ENCODE peak calls at places on chromosomes 4 and X, in nine cellular contexts. C, Y, N, K, B, O, I, F and R are unnamed samples.
A peak's percentile ranks its signal among the peaks of the same experiment; 100 is the strongest.

GRCh38 chr4:86892639-86892965 is 380 bp upstream of the C4orf36 start:
- DNase-seq in C (no peak), Y (no peak), N (no peak), K (no peak), B (no peak), O (no peak), I (no peak), F (no peak), R (no peak)

GRCh38 chr4:16027626-16028025 is 56.2 kb downstream of the PROM1 start:
- DNase-seq in C (no peak), Y (no peak), N (no peak), K (no peak), B (no peak), O (no peak), I (no peak), F (no peak), R (no peak)

GRCh38 chr4:31175242-31175910 is 455.2 kb downstream of the PCDH7 start:
- DNase-seq in C (no peak), Y (peak; percentile 7), N (no peak), K (no peak), B (no peak), O (no peak), I (no peak), F (no peak), R (no peak)

GRCh38 chr4:6573986-6574746 is 823 bp upstream of the MAN2B2 start:
- DNase-seq in C (no peak), Y (no peak), N (no peak), K (no peak), B (no peak), O (no peak), I (no peak), F (no peak), R (no peak)

GRCh38 chr4:61319156-61319555 is 119.0 kb downstream of the ADGRL3 start:
- DNase-seq in C (no peak), Y (no peak), N (no peak), K (no peak), B (no peak), O (no peak), I (no peak), F (no peak), R (no peak)

GRCh38 chrX:19769467-19769866 is 117.9 kb downstream of the SH3KBP1 start:
- DNase-seq in C (no peak), Y (no peak), N (no peak), K (no peak), B (no peak), O (no peak), I (no peak), F (no peak), R (no peak)

GRCh38 chr4:110622841-110623709 is at the start of gene PITX2:
- DNase-seq in C (peak; percentile 37), Y (peak; percentile 89), N (peak; percentile 98), K (peak; percentile 67), B (peak; percentile 100), O (peak; percentile 67), I (no peak), F (peak; percentile 82), R (peak; percentile 70)

GRCh38 chr4:10625130-10625529 is 59.4 kb downstream of the CLNK start:
- DNase-seq in C (no peak), Y (no peak), N (peak; percentile 37), K (no peak), B (no peak), O (no peak), I (no peak), F (no peak), R (no peak)

GRCh38 chr4:142406051-142406549 is 440.0 kb downstream of the INPP4B start:
- DNase-seq in C (no peak), Y (no peak), N (peak; percentile 4), K (no peak), B (peak; percentile 72), O (no peak), I (no peak), F (no peak), R (no peak)

GRCh38 chr4:180234730-180235129 is 2008.5 kb upstream of the TENM3 start:
- DNase-seq in C (no peak), Y (no peak), N (no peak), K (no peak), B (peak; percentile 56), O (no peak), I (no peak), F (no peak), R (no peak)

GRCh38 chr4:125515016-125515415 is 200.3 kb downstream of the FAT4 start:
- DNase-seq in C (no peak), Y (no peak), N (no peak), K (no peak), B (no peak), O (no peak), I (no peak), F (no peak), R (no peak)

GRCh38 chrX:136999021-136999420 is 34.8 kb downstream of the GPR101 start:
- DNase-seq in C (no peak), Y (no peak), N (no peak), K (no peak), B (no peak), O (no peak), I (no peak), F (no peak), R (no peak)

GRCh38 chr4:155639674-155640529 is 26.7 kb upstream of the GUCY1A1 start:
- DNase-seq in C (no peak), Y (peak; percentile 59), N (no peak), K (no peak), B (no peak), O (no peak), I (no peak), F (no peak), R (no peak)

GRCh38 chr4:158261480-158261879 is 51.2 kb downstream of the TMEM144 start:
- DNase-seq in C (no peak), Y (no peak), N (no peak), K (no peak), B (no peak), O (no peak), I (no peak), F (no peak), R (no peak)

GRCh38 chr4:158255727-158256324 is 45.5 kb downstream of the TMEM144 start:
- DNase-seq in C (no peak), Y (peak; percentile 60), N (peak; percentile 64), K (no peak), B (no peak), O (no peak), I (no peak), F (no peak), R (no peak)

GRCh38 chr4:158254328-158254727 is 44.0 kb downstream of the TMEM144 start:
- DNase-seq in C (no peak), Y (no peak), N (no peak), K (no peak), B (no peak), O (no peak), I (no peak), F (no peak), R (no peak)

GRCh38 chr4:158259955-158260575 is 49.8 kb downstream of the TMEM144 start:
- DNase-seq in C (no peak), Y (peak; percentile 53), N (peak; percentile 40), K (no peak), B (no peak), O (no peak), I (no peak), F (no peak), R (no peak)
- TF ChIP-seq CTCF in C (peak; percentile 33), Y (no peak), N (peak; percentile 58), K (peak; percentile 5), B (peak; percentile 76), O (no peak), I (no peak), F (peak; percentile 25), R (no peak)

DNA sequence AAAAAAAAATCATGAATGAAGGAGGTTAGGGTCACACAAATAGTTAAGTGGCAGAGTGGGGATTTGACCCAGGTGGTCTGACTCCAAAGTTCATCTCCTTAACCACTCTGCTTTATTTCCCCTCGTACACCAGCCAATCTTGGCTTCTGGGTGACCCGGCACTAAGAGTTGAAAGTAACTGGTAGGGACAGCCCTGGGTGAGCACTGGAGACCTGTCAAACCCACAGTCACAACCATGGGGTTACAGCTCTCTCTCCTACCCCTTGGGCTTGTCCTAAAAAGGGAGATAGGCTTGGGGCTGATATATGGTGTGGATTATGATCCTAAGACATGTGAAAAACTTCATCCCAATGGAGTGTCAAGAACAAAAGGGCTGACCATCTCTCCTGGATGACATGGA is 12.5 kb downstream of the IGFBP7 start:
- DNase-seq in C (no peak), Y (no peak), N (no peak), K (no peak), B (no peak), O (no peak), I (no peak), F (no peak), R (no peak)
- H3K4me1 ChIP-seq in C (peaks cover 17% of the 10 kb centered on the region), Y (peaks cover 42% of the 10 kb centered on the region), N (peaks cover 30% of the 10 kb centered on the region), K (peaks cover 100% of the 10 kb centered on the region), B (no peaks in the 10 kb centered on the region), O (peaks cover 29% of the 10 kb centered on the region), I (no peaks in the 10 kb centered on the region), F (peaks cover 14% of the 10 kb centered on the region), R (peaks cover 91% of the 10 kb centered on the region)

GRCh38 chr4:21090098-21090666 is 389.9 kb downstream of the PACRGL start:
- DNase-seq in C (no peak), Y (no peak), N (no peak), K (no peak), B (no peak), O (no peak), I (no peak), F (no peak), R (no peak)
- H3K4me3 ChIP-seq in C (no peak overlapping the region), Y (no peak overlapping the region), N (no peak overlapping the region), K (no peak overlapping the region), B (no peak overlapping the region), O (no peak overlapping the region), I (no peak overlapping the region), F (no peak overlapping the region), R (no peak overlapping the region)

DNA sequence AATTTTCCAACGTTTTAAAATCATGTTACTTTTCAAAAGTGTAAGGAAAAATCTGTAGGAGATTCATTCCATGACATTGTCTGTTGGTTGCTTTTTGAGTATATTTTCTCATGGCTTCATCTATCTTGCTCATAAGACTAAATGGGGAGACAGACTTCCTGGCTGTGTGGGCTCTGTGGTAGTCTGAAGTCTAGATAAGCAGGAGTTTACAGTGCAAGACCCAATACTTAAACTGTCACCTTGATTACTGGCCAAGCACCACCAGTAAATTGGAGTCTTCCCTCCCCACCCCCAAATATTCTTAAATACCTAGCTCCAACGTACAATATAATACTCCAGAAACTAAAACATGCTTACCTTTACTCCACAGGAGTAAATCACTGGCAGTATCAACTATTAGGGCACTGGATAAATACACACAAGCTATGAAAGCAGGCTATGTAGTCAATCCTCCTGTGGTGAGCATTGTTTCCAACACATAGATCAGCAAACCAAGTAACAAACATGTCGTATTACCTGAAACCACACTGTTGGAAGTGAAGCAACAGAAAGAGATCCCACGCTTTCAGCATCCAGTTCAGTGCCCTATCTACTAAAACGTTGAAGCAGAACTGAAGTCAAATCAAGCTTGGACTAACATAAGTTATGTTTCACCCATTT is 6.2 kb downstream of the HNRNPD start:
- DNase-seq in C (no peak), Y (no peak), N (no peak), K (no peak), B (no peak), O (no peak), I (no peak), F (no peak), R (no peak)
- TF ChIP-seq CTCF in C (no peak), Y (no peak), N (no peak), K (no peak), B (no peak), O (no peak), I (no peak), F (no peak), R (no peak)